ENCODE peak calls at places on chromosomes 16 and 17, in four cellular contexts. One of them, this sample, is unnamed.

GRCh38 chr16:56675685-56676210 is 6.1 kb downstream of the MT1H start:
- DNase-seq in HL-60: no peak
- DNase-seq in GM12878: no peak
- DNase-seq in K562: no peak
- DNase-seq in this sample: no peak

GRCh38 chr16:60553316-60553801 is 1482.9 kb downstream of the CDH8 start:
- DNase-seq in HL-60: no peak
- DNase-seq in GM12878: no peak
- DNase-seq in K562: no peak
- DNase-seq in this sample: no peak

GRCh38 chr17:57407287-57408063 is 151.2 kb downstream of the MSI2 start:
- DNase-seq in HL-60: no peak
- DNase-seq in GM12878: no peak
- DNase-seq in K562: no peak
- DNase-seq in this sample: no peak

GRCh38 chr17:7173687-7174602 is 5.2 kb downstream of the ASGR1 start:
- DNase-seq in HL-60: peak; percentile 50
- DNase-seq in GM12878: no peak
- DNase-seq in K562: peak; percentile 12
- DNase-seq in this sample: no peak

GRCh38 chr17:40443988-40444899 is 994 bp downstream of the IGFBP4 start:
- DNase-seq in HL-60: no peak
- DNase-seq in GM12878: no peak
- DNase-seq in K562: peak; percentile 37
- DNase-seq in this sample: no peak

GRCh38 chr16:13798211-13798610 is 121.7 kb upstream of the ERCC4 start:
- DNase-seq in HL-60: no peak
- DNase-seq in GM12878: no peak
- DNase-seq in K562: no peak
- DNase-seq in this sample: no peak

GRCh38 chr17:82017612-82018151 is 5.0 kb downstream of the CENPX start:
- DNase-seq in HL-60: no peak
- DNase-seq in GM12878: no peak
- DNase-seq in K562: peak; percentile 35
- DNase-seq in this sample: no peak

GRCh38 chr16:72508196-72508595 is 336.2 kb upstream of the PMFBP1 start:
- DNase-seq in HL-60: no peak
- DNase-seq in GM12878: no peak
- DNase-seq in K562: no peak
- DNase-seq in this sample: no peak

GRCh38 chr16:88883117-88883895 is 16.8 kb upstream of the PABPN1L start:
- DNase-seq in HL-60: no peak
- DNase-seq in GM12878: no peak
- DNase-seq in K562: no peak
- DNase-seq in this sample: no peak

GRCh38 chr16:64090327-64090726 is 1031.5 kb downstream of the CDH11 start:
- DNase-seq in HL-60: no peak
- DNase-seq in GM12878: no peak
- DNase-seq in K562: no peak
- DNase-seq in this sample: no peak

GRCh38 chr16:75193730-75194444 is 13.1 kb downstream of the CTRB2 start:
- DNase-seq in HL-60: no peak
- DNase-seq in GM12878: no peak
- DNase-seq in K562: no peak
- DNase-seq in this sample: no peak

GRCh38 chr17:32623196-32623595 is 136.4 kb downstream of the CDK5R1 start:
- DNase-seq in HL-60: no peak
- DNase-seq in GM12878: no peak
- DNase-seq in K562: no peak
- DNase-seq in this sample: no peak

GRCh38 chr16:75252946-75253911 is 1.8 kb upstream of the BCAR1 start:
- DNase-seq in HL-60: no peak
- DNase-seq in GM12878: no peak
- DNase-seq in K562: no peak
- DNase-seq in this sample: no peak

GRCh38 chr16:88339926-88340754 is 42.6 kb upstream of the ZNF469 start:
- DNase-seq in HL-60: no peak
- DNase-seq in GM12878: no peak
- DNase-seq in K562: no peak
- DNase-seq in this sample: no peak

GRCh38 chr16:87263418-87264052 is 53.7 kb downstream of the C16orf95 start:
- DNase-seq in HL-60: no peak
- DNase-seq in GM12878: no peak
- DNase-seq in K562: no peak
- DNase-seq in this sample: no peak

GRCh38 chr16:30430428-30430970 is 669 bp upstream of the DCTPP1 start:
- DNase-seq in HL-60: peak; percentile 69
- DNase-seq in GM12878: no peak
- DNase-seq in K562: no peak
- DNase-seq in this sample: no peak

GRCh38 chr17:4150106-4150505 is 7.1 kb downstream of the CYB5D2 start:
- DNase-seq in HL-60: peak; percentile 88
- DNase-seq in GM12878: no peak
- DNase-seq in K562: no peak
- DNase-seq in this sample: no peak

GRCh38 chr17:17921192-17922082 is 50.8 kb downstream of the TOM1L2 start:
- DNase-seq in HL-60: no peak
- DNase-seq in GM12878: no peak
- DNase-seq in K562: peak; percentile 72
- DNase-seq in this sample: no peak

GRCh38 chr17:63822537-63822936 is 4.7 kb upstream of the PSMC5 start:
- DNase-seq in HL-60: no peak
- DNase-seq in GM12878: no peak
- DNase-seq in K562: no peak
- DNase-seq in this sample: no peak

DNA sequence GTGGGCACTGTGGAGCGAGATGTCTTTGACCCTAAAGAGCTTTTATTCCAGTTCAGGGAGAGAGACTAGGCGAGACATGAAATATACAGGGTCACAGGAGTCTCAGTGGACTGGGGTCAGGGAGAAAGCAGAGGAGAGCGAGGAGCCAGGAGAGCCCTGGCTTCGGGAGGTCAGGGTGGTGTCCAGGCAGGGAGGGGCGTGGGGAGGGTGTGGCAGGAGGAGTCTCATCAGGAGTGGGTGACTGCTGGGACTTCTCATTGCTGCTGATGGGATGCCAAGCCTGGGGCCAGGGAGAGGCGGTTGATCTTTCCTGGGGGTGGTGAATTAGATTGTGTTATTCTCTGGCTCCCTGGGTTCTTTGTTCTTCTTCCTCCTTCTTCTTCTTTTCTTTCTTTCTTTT is 22.4 kb upstream of the USP7 start:
- DNase-seq in HL-60: no peak
- DNase-seq in GM12878: no peak
- DNase-seq in K562: no peak
- DNase-seq in this sample: no peak
- TF ChIP-seq SPI1 in HL-60: no peak
- TF ChIP-seq SPI1 in GM12878: no peak
- TF ChIP-seq SPI1 in K562: no peak
- TF ChIP-seq SPI1 in this sample: no peak

GRCh38 chr17:2931426-2931825 is 132.0 kb downstream of the OR1D5 start:
- DNase-seq in HL-60: no peak
- DNase-seq in GM12878: no peak
- DNase-seq in K562: no peak
- DNase-seq in this sample: no peak

GRCh38 chr17:2928294-2928890 is 132.2 kb downstream of the RAP1GAP2 start:
- DNase-seq in HL-60: no peak
- DNase-seq in GM12878: no peak
- DNase-seq in K562: no peak
- DNase-seq in this sample: no peak

GRCh38 chr17:2932946-2933345 is 130.5 kb downstream of the OR1D5 start:
- DNase-seq in HL-60: no peak
- DNase-seq in GM12878: no peak
- DNase-seq in K562: no peak
- DNase-seq in this sample: no peak

GRCh38 chr17:2931901-2932300 is 131.5 kb downstream of the OR1D5 start:
- DNase-seq in HL-60: no peak
- DNase-seq in GM12878: no peak
- DNase-seq in K562: no peak
- DNase-seq in this sample: no peak

DNA sequence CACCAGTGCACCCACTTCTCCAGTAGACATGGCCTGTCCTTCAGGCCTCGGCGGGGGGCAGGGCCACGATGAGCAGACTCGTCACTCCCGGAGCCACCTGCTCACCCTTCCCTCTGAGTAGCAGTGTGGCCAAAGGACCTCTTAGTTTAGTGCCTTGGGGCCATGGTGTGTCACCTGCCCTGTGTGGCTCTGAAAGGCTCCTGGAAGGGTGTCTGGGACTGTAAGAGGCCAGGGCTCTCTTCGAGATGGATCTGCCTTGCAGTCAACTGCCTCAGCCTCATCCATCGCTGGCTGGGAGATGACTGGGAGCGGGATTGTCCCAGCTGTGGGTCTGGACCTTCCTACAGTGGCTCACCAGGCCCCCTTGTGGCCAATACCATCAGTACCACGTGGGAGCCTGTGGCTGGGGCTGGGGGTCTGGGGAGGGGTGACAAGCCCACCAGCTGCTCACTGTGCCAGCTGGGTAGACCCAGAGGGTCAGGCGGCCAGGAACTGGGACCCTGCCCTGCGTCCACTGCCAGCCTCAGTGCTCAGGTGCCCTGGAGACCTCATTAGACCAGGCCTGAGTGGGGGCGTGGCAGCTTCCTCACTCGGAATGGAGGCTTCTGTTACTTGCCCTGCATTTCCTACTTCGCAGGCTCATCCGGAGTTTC is 133.4 kb downstream of the OR1D5 start:
- DNase-seq in HL-60: no peak
- DNase-seq in GM12878: no peak
- DNase-seq in K562: peak; percentile 30
- DNase-seq in this sample: peak; percentile 51
- TF ChIP-seq SPI1 in HL-60: no peak
- TF ChIP-seq SPI1 in GM12878: no peak
- TF ChIP-seq SPI1 in K562: no peak
- TF ChIP-seq SPI1 in this sample: no peak

DNA sequence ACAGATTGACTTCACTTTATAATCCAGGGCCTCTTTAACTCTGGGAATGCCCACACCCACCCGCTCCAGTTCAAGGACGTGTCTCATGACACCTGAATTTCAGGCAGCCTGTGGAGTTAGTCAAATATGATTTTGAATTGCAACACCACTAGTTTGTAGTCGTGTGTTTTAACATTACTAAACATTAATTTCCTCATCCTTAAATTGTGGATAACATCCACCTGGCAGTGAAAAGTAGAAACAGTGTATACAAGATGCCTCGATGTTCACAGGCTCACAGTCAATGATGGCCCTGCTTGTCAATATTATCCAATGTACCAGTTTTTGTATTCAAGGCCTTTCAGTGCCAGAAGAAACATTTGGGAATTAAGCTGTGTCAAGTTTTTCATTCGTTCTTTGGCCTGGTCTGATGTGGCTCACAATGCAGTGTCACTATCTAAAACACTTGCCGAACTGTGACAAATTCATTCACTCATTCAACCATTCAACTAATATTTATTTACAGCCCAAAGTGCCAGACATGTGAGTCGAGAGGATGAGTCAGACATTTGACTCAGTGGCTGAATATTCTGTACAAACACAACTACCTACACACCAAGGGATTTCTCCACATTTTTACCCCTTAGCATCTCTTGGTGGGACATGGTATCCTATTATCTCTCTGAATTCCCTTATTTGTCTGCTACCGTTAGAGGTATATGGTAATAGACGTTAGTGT is 1.4 kb downstream of the MEIOB start:
- DNase-seq in HL-60: no peak
- DNase-seq in GM12878: no peak
- DNase-seq in K562: peak; percentile 32
- DNase-seq in this sample: no peak
- TF ChIP-seq SPI1 in HL-60: no peak
- TF ChIP-seq SPI1 in GM12878: no peak
- TF ChIP-seq SPI1 in K562: no peak
- TF ChIP-seq SPI1 in this sample: no peak

GRCh38 chr16:3880623-3881498 is at the start of gene CREBBP:
- DNase-seq in HL-60: peak; percentile 75
- DNase-seq in GM12878: no peak
- DNase-seq in K562: peak; percentile 91
- DNase-seq in this sample: peak; percentile 80

GRCh38 chr16:3878610-3879009 is 1.9 kb downstream of the CREBBP start:
- DNase-seq in HL-60: peak; percentile 58
- DNase-seq in GM12878: no peak
- DNase-seq in K562: no peak
- DNase-seq in this sample: no peak

GRCh38 chr16:3879258-3879886 is 1.1 kb downstream of the CREBBP start:
- DNase-seq in HL-60: peak; percentile 15
- DNase-seq in GM12878: no peak
- DNase-seq in K562: peak; percentile 42
- DNase-seq in this sample: no peak

GRCh38 chr16:3881499-3881995 is 1.0 kb upstream of the CREBBP start:
- DNase-seq in HL-60: no peak
- DNase-seq in GM12878: no peak
- DNase-seq in K562: peak; percentile 46
- DNase-seq in this sample: no peak

GRCh38 chr16:3879887-3880564 is 487 bp downstream of the CREBBP start:
- DNase-seq in HL-60: peak; percentile 52
- DNase-seq in GM12878: no peak
- DNase-seq in K562: peak; percentile 83
- DNase-seq in this sample: peak; percentile 61
- TF ChIP-seq SPI1 in HL-60: no peak
- TF ChIP-seq SPI1 in GM12878: no peak
- TF ChIP-seq SPI1 in K562: no peak
- TF ChIP-seq SPI1 in this sample: no peak

GRCh38 chr16:7513429-7513828 is 180.8 kb downstream of the RBFOX1 start:
- DNase-seq in HL-60: peak; percentile 13
- DNase-seq in GM12878: no peak
- DNase-seq in K562: peak; percentile 39
- DNase-seq in this sample: peak; percentile 8
- TF ChIP-seq SPI1 in HL-60: no peak
- TF ChIP-seq SPI1 in GM12878: no peak
- TF ChIP-seq SPI1 in K562: no peak
- TF ChIP-seq SPI1 in this sample: no peak

GRCh38 chr17:29648005-29648404 is 25.3 kb upstream of the CORO6 start:
- DNase-seq in HL-60: no peak
- DNase-seq in GM12878: no peak
- DNase-seq in K562: no peak
- DNase-seq in this sample: no peak

GRCh38 chr17:29642171-29642611 is 19.5 kb upstream of the CORO6 start:
- DNase-seq in HL-60: no peak
- DNase-seq in GM12878: no peak
- DNase-seq in K562: no peak
- DNase-seq in this sample: no peak

GRCh38 chr17:29649359-29649758 is 26.6 kb upstream of the CORO6 start:
- DNase-seq in HL-60: no peak
- DNase-seq in GM12878: no peak
- DNase-seq in K562: peak; percentile 52
- DNase-seq in this sample: no peak

GRCh38 chr17:29643817-29644160 is 21.1 kb upstream of the CORO6 start:
- DNase-seq in HL-60: no peak
- DNase-seq in GM12878: no peak
- DNase-seq in K562: no peak
- DNase-seq in this sample: no peak

GRCh38 chr17:29645516-29646051 is 22.9 kb upstream of the CORO6 start:
- DNase-seq in HL-60: peak; percentile 35
- DNase-seq in GM12878: no peak
- DNase-seq in K562: no peak
- DNase-seq in this sample: no peak
- TF ChIP-seq SPI1 in HL-60: no peak
- TF ChIP-seq SPI1 in GM12878: no peak
- TF ChIP-seq SPI1 in K562: no peak
- TF ChIP-seq SPI1 in this sample: no peak

GRCh38 chr16:55464375-55464774 is 14.6 kb upstream of the MMP2 start:
- DNase-seq in HL-60: no peak
- DNase-seq in GM12878: no peak
- DNase-seq in K562: no peak
- DNase-seq in this sample: no peak
- TF ChIP-seq SPI1 in HL-60: no peak
- TF ChIP-seq SPI1 in GM12878: no peak
- TF ChIP-seq SPI1 in K562: no peak
- TF ChIP-seq SPI1 in this sample: no peak